ENCODE peak calls at places on chromosomes 3 and 15, in seven cellular contexts. One of them, this sample, is unnamed.

GRCh38 chr3:52240059-52240885 is 1.3 kb upstream of the TWF2 start:
- DNase-seq in gastrocnemius medialis: peak
- DNase-seq in cardiac muscle cell: no peak
- DNase-seq in OCI-LY7: peak
- DNase-seq in mesendoderm: peak
- DNase-seq in breast epithelium: peak
- DNase-seq in HepG2: peak
- DNase-seq in this sample: peak

GRCh38 chr15:45399381-45400212 is 21.3 kb upstream of the GATM start:
- DNase-seq in gastrocnemius medialis: no peak
- DNase-seq in cardiac muscle cell: peak
- DNase-seq in OCI-LY7: peak
- DNase-seq in mesendoderm: peak
- DNase-seq in breast epithelium: no peak
- DNase-seq in HepG2: peak
- DNase-seq in this sample: peak

GRCh38 chr15:55555089-55555488 is 33.1 kb downstream of the PYGO1 start:
- DNase-seq in gastrocnemius medialis: no peak
- DNase-seq in cardiac muscle cell: no peak
- DNase-seq in OCI-LY7: no peak
- DNase-seq in mesendoderm: peak
- DNase-seq in breast epithelium: no peak
- DNase-seq in HepG2: no peak
- DNase-seq in this sample: peak

GRCh38 chr3:130627143-130627849 is 110.3 kb downstream of the COL6A6 start:
- DNase-seq in gastrocnemius medialis: no peak
- DNase-seq in cardiac muscle cell: no peak
- DNase-seq in OCI-LY7: no peak
- DNase-seq in mesendoderm: no peak
- DNase-seq in breast epithelium: no peak
- DNase-seq in HepG2: no peak
- DNase-seq in this sample: no peak

GRCh38 chr3:47133641-47134040 is 30.3 kb downstream of the SETD2 start:
- DNase-seq in gastrocnemius medialis: no peak
- DNase-seq in cardiac muscle cell: no peak
- DNase-seq in OCI-LY7: no peak
- DNase-seq in mesendoderm: no peak
- DNase-seq in breast epithelium: no peak
- DNase-seq in HepG2: no peak
- DNase-seq in this sample: no peak

GRCh38 chr3:12465151-12465795 is 19.0 kb upstream of the TSEN2 start:
- DNase-seq in gastrocnemius medialis: no peak
- DNase-seq in cardiac muscle cell: no peak
- DNase-seq in OCI-LY7: no peak
- DNase-seq in mesendoderm: no peak
- DNase-seq in breast epithelium: no peak
- DNase-seq in HepG2: no peak
- DNase-seq in this sample: no peak

GRCh38 chr15:51793521-51793920 is 35.9 kb upstream of the TMOD3 start:
- DNase-seq in gastrocnemius medialis: no peak
- DNase-seq in cardiac muscle cell: no peak
- DNase-seq in OCI-LY7: no peak
- DNase-seq in mesendoderm: no peak
- DNase-seq in breast epithelium: no peak
- DNase-seq in HepG2: no peak
- DNase-seq in this sample: peak

GRCh38 chr3:42402394-42403100 is 7.9 kb downstream of the LYZL4 start:
- DNase-seq in gastrocnemius medialis: no peak
- DNase-seq in cardiac muscle cell: no peak
- DNase-seq in OCI-LY7: no peak
- DNase-seq in mesendoderm: no peak
- DNase-seq in breast epithelium: no peak
- DNase-seq in HepG2: no peak
- DNase-seq in this sample: no peak

GRCh38 chr3:30635072-30635471 is 28.7 kb downstream of the TGFBR2 start:
- DNase-seq in gastrocnemius medialis: no peak
- DNase-seq in cardiac muscle cell: no peak
- DNase-seq in OCI-LY7: no peak
- DNase-seq in mesendoderm: no peak
- DNase-seq in breast epithelium: no peak
- DNase-seq in HepG2: no peak
- DNase-seq in this sample: no peak

GRCh38 chr15:100125627-100126231 is 216.0 kb downstream of the ADAMTS17 start:
- DNase-seq in gastrocnemius medialis: peak
- DNase-seq in cardiac muscle cell: no peak
- DNase-seq in OCI-LY7: no peak
- DNase-seq in mesendoderm: no peak
- DNase-seq in breast epithelium: peak
- DNase-seq in HepG2: no peak
- DNase-seq in this sample: no peak

GRCh38 chr15:96340348-96340610 is 9.8 kb downstream of the NR2F2 start:
- DNase-seq in gastrocnemius medialis: no peak
- DNase-seq in cardiac muscle cell: no peak
- DNase-seq in OCI-LY7: no peak
- DNase-seq in mesendoderm: no peak
- DNase-seq in breast epithelium: no peak
- DNase-seq in HepG2: no peak
- DNase-seq in this sample: no peak

GRCh38 chr15:89002281-89002761 is 85.9 kb upstream of the ABHD2 start:
- DNase-seq in gastrocnemius medialis: no peak
- DNase-seq in cardiac muscle cell: peak
- DNase-seq in OCI-LY7: no peak
- DNase-seq in mesendoderm: no peak
- DNase-seq in breast epithelium: no peak
- DNase-seq in HepG2: peak
- DNase-seq in this sample: peak

GRCh38 chr3:160128086-160128485 is 97.1 kb upstream of the C3orf80 start:
- DNase-seq in gastrocnemius medialis: no peak
- DNase-seq in cardiac muscle cell: no peak
- DNase-seq in OCI-LY7: no peak
- DNase-seq in mesendoderm: no peak
- DNase-seq in breast epithelium: no peak
- DNase-seq in HepG2: no peak
- DNase-seq in this sample: no peak

GRCh38 chr3:23019596-23020300 is 183.4 kb upstream of the UBE2E2 start:
- DNase-seq in gastrocnemius medialis: no peak
- DNase-seq in cardiac muscle cell: no peak
- DNase-seq in OCI-LY7: no peak
- DNase-seq in mesendoderm: peak
- DNase-seq in breast epithelium: no peak
- DNase-seq in HepG2: no peak
- DNase-seq in this sample: peak

GRCh38 chr3:71400986-71401451 is 182.5 kb downstream of the FOXP1 start:
- DNase-seq in gastrocnemius medialis: no peak
- DNase-seq in cardiac muscle cell: peak
- DNase-seq in OCI-LY7: no peak
- DNase-seq in mesendoderm: no peak
- DNase-seq in breast epithelium: no peak
- DNase-seq in HepG2: peak
- DNase-seq in this sample: no peak

DNA sequence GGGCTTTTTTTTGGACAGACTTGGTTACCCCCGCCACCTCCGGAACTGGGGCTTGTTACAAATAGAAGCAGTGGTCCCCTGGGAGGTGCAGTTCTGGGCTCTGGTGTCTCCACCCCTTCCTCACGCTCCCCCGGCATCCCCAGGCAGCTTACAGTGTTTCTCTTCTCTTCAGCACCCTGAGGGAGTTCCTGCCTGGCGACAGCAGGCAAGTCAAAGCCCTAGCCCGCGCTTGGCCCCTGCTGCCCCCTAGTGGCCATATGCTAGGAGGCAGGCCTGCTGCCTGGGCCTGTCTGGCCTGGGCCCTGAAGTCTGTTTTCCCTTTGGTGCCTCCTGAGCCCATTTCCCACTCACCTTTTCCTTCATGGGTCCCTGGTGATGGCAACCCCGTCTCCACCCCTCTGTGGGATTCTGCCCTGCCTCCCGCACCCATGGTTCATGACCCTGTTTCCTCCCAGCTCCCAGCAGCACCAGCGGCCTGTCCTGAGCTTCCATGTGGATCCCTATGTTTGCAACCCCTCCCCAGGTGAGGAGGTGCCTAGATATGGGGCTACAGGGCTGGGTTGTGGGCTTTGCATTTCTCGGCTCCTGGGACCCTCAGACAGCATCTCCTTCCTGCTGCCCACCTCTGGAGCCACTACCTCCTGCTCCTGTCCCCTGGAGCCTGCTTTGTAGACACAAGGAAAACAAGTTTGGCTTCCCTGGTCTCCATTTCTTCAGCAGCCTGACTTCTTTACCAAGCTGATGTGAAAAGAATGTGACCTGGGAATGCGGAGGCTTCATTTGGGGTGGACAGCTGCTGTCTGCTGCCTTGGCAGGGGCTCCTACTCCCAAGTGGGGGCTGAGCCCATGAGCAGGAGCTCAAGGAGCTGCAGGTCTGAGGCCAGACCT is 2.2 kb downstream of the SNX22 start:
- DNase-seq in gastrocnemius medialis: peak
- DNase-seq in cardiac muscle cell: peak
- DNase-seq in OCI-LY7: peak
- DNase-seq in mesendoderm: peak
- DNase-seq in breast epithelium: peak
- DNase-seq in HepG2: peak
- DNase-seq in this sample: peak
- H3K4me3 ChIP-seq in gastrocnemius medialis: no peak
- H3K4me3 ChIP-seq in cardiac muscle cell: no peak
- H3K4me3 ChIP-seq in OCI-LY7: peak
- H3K4me3 ChIP-seq in mesendoderm: no peak
- H3K4me3 ChIP-seq in breast epithelium: no peak
- H3K4me3 ChIP-seq in HepG2: no peak
- H3K4me3 ChIP-seq in this sample: no peak

GRCh38 chr3:123404391-123404790 is 44.5 kb downstream of the ADCY5 start:
- DNase-seq in gastrocnemius medialis: no peak
- DNase-seq in cardiac muscle cell: no peak
- DNase-seq in OCI-LY7: no peak
- DNase-seq in mesendoderm: no peak
- DNase-seq in breast epithelium: no peak
- DNase-seq in HepG2: no peak
- DNase-seq in this sample: no peak

GRCh38 chr3:123406598-123406997 is 42.3 kb downstream of the ADCY5 start:
- DNase-seq in gastrocnemius medialis: peak
- DNase-seq in cardiac muscle cell: peak
- DNase-seq in OCI-LY7: no peak
- DNase-seq in mesendoderm: no peak
- DNase-seq in breast epithelium: no peak
- DNase-seq in HepG2: no peak
- DNase-seq in this sample: no peak

GRCh38 chr3:123401836-123402530 is 46.9 kb downstream of the ADCY5 start:
- DNase-seq in gastrocnemius medialis: no peak
- DNase-seq in cardiac muscle cell: no peak
- DNase-seq in OCI-LY7: no peak
- DNase-seq in mesendoderm: no peak
- DNase-seq in breast epithelium: no peak
- DNase-seq in HepG2: no peak
- DNase-seq in this sample: no peak

GRCh38 chr3:123405936-123406510 is 42.9 kb downstream of the ADCY5 start:
- DNase-seq in gastrocnemius medialis: no peak
- DNase-seq in cardiac muscle cell: no peak
- DNase-seq in OCI-LY7: no peak
- DNase-seq in mesendoderm: no peak
- DNase-seq in breast epithelium: no peak
- DNase-seq in HepG2: no peak
- DNase-seq in this sample: no peak

GRCh38 chr3:123405021-123405420 is 43.9 kb downstream of the ADCY5 start:
- DNase-seq in gastrocnemius medialis: no peak
- DNase-seq in cardiac muscle cell: no peak
- DNase-seq in OCI-LY7: no peak
- DNase-seq in mesendoderm: no peak
- DNase-seq in breast epithelium: no peak
- DNase-seq in HepG2: no peak
- DNase-seq in this sample: no peak
- H3K27ac ChIP-seq in gastrocnemius medialis: no peak
- H3K27ac ChIP-seq in cardiac muscle cell: no peak
- H3K27ac ChIP-seq in OCI-LY7: no peak
- H3K27ac ChIP-seq in mesendoderm: no peak
- H3K27ac ChIP-seq in breast epithelium: no peak
- H3K27ac ChIP-seq in HepG2: no peak
- H3K27ac ChIP-seq in this sample: no peak

GRCh38 chr3:194072097-194072428 is 63.9 kb upstream of the HES1 start:
- DNase-seq in gastrocnemius medialis: no peak
- DNase-seq in cardiac muscle cell: no peak
- DNase-seq in OCI-LY7: no peak
- DNase-seq in mesendoderm: no peak
- DNase-seq in breast epithelium: no peak
- DNase-seq in HepG2: no peak
- DNase-seq in this sample: no peak

GRCh38 chr3:194075088-194075615 is 60.8 kb upstream of the HES1 start:
- DNase-seq in gastrocnemius medialis: no peak
- DNase-seq in cardiac muscle cell: no peak
- DNase-seq in OCI-LY7: no peak
- DNase-seq in mesendoderm: no peak
- DNase-seq in breast epithelium: no peak
- DNase-seq in HepG2: no peak
- DNase-seq in this sample: no peak

GRCh38 chr3:194072691-194073279 is 63.2 kb upstream of the HES1 start:
- DNase-seq in gastrocnemius medialis: no peak
- DNase-seq in cardiac muscle cell: no peak
- DNase-seq in OCI-LY7: no peak
- DNase-seq in mesendoderm: no peak
- DNase-seq in breast epithelium: no peak
- DNase-seq in HepG2: peak
- DNase-seq in this sample: no peak

GRCh38 chr3:194075802-194076460 is 60.0 kb upstream of the HES1 start:
- DNase-seq in gastrocnemius medialis: no peak
- DNase-seq in cardiac muscle cell: no peak
- DNase-seq in OCI-LY7: no peak
- DNase-seq in mesendoderm: no peak
- DNase-seq in breast epithelium: no peak
- DNase-seq in HepG2: peak
- DNase-seq in this sample: no peak

GRCh38 chr3:194073926-194074325 is 62.0 kb upstream of the HES1 start:
- DNase-seq in gastrocnemius medialis: no peak
- DNase-seq in cardiac muscle cell: no peak
- DNase-seq in OCI-LY7: no peak
- DNase-seq in mesendoderm: no peak
- DNase-seq in breast epithelium: no peak
- DNase-seq in HepG2: no peak
- DNase-seq in this sample: no peak
- H3K4me3 ChIP-seq in gastrocnemius medialis: no peak
- H3K4me3 ChIP-seq in cardiac muscle cell: no peak
- H3K4me3 ChIP-seq in OCI-LY7: no peak
- H3K4me3 ChIP-seq in mesendoderm: no peak
- H3K4me3 ChIP-seq in breast epithelium: no peak
- H3K4me3 ChIP-seq in HepG2: no peak
- H3K4me3 ChIP-seq in this sample: no peak

DNA sequence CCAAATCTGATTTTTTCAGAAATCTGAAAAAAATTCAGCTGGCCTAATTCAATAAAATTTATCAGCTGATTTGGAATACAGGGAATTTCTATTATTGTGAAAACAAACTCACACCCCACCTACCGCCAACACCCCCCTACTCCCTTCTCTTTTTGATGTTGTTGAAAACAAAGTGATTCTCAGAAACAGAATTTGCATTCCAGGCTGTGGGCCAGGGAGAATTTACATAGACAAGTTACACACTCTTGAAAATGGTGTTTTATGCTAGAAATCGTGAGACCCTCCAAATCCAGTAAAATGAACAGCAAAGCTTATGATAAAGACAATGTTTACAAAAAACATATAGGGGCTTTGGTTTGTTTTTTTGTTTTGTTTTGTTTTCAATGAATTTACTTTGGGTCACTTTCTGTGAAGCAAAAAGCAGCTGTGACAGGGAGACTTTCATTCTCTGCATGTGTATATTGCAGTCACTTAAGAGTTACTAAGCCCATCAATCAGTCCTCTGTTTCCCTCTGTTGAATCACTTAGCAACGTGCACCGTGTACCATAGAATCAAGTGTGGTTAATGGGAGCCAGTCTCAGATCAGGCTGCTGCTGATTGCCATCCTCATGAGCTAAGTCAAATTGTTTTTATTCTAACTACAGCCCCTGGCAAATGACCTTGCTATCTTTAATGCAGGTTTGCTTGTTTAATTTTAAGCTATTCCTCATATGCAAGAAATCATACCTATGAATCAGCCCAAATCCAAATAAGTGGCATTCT is 159.8 kb downstream of the ALCAM start:
- DNase-seq in gastrocnemius medialis: no peak
- DNase-seq in cardiac muscle cell: no peak
- DNase-seq in OCI-LY7: no peak
- DNase-seq in mesendoderm: no peak
- DNase-seq in breast epithelium: no peak
- DNase-seq in HepG2: no peak
- DNase-seq in this sample: no peak
- H3K27ac ChIP-seq in gastrocnemius medialis: no peak
- H3K27ac ChIP-seq in cardiac muscle cell: no peak
- H3K27ac ChIP-seq in OCI-LY7: no peak
- H3K27ac ChIP-seq in mesendoderm: no peak
- H3K27ac ChIP-seq in breast epithelium: no peak
- H3K27ac ChIP-seq in HepG2: no peak
- H3K27ac ChIP-seq in this sample: no peak